ENCODE peak calls at places on chromosome 16, in six cellular contexts. P, E, D, H, Z and U are unnamed samples.

GRCh38 chr16:1913327-1914083 is 4.7 kb downstream of the HS3ST6 start:
- DNase-seq in P (no peak), E (no peak), D (no peak), H (no peak), Z (no peak), U (no peak)

GRCh38 chr16:85328665-85329058 is 216.4 kb upstream of the CIBAR2 start:
- DNase-seq in P (no peak), E (no peak), D (no peak), H (no peak), Z (no peak), U (no peak)

GRCh38 chr16:2713985-2714774 is 5.8 kb downstream of the PRSS27 start:
- DNase-seq in P (no peak), E (no peak), D (no peak), H (no peak), Z (peak; percentile 14), U (no peak)

GRCh38 chr16:2904100-2904921 is 7.4 kb upstream of the FLYWCH1 start:
- DNase-seq in P (peak; percentile 87), E (peak; percentile 77), D (peak; percentile 93), H (peak; percentile 83), Z (peak; percentile 85), U (peak; percentile 71)

GRCh38 chr16:15674571-15674970 is 24.5 kb downstream of the NDE1 start:
- DNase-seq in P (no peak), E (no peak), D (no peak), H (no peak), Z (no peak), U (no peak)

GRCh38 chr16:58010886-58011285 is 9.7 kb downstream of the USB1 start:
- DNase-seq in P (no peak), E (no peak), D (no peak), H (no peak), Z (no peak), U (no peak)

GRCh38 chr16:84582958-84583516 is 34.8 kb downstream of the COTL1 start:
- DNase-seq in P (no peak), E (peak; percentile 81), D (no peak), H (no peak), Z (no peak), U (no peak)

GRCh38 chr16:87061521-87061920 is 255.7 kb downstream of the C16orf95 start:
- DNase-seq in P (no peak), E (no peak), D (no peak), H (no peak), Z (no peak), U (no peak)

GRCh38 chr16:11405331-11406176 is 60.3 kb downstream of the RMI2 start:
- DNase-seq in P (no peak), E (peak; percentile 8), D (peak; percentile 56), H (peak; percentile 61), Z (no peak), U (no peak)

GRCh38 chr16:77414752-77415231 is 20.0 kb downstream of the ADAMTS18 start:
- DNase-seq in P (no peak), E (no peak), D (no peak), H (no peak), Z (no peak), U (no peak)

GRCh38 chr16:12679660-12680272 is 123.9 kb downstream of the CPPED1 start:
- DNase-seq in P (no peak), E (peak; percentile 24), D (no peak), H (no peak), Z (no peak), U (no peak)

GRCh38 chr16:3963203-3963602 is 82.7 kb upstream of the CREBBP start:
- DNase-seq in P (no peak), E (no peak), D (no peak), H (no peak), Z (no peak), U (peak; percentile 75)

GRCh38 chr16:49696414-49697101 is 159.4 kb downstream of the ZNF423 start:
- DNase-seq in P (no peak), E (no peak), D (no peak), H (no peak), Z (no peak), U (no peak)

GRCh38 chr16:1786242-1787055 is 3.7 kb downstream of the NUBP2 start:
- DNase-seq in P (peak; percentile 16), E (no peak), D (no peak), H (no peak), Z (peak; percentile 19), U (no peak)

GRCh38 chr16:31480851-31481250 is 2.1 kb upstream of the SLC5A2 start:
- DNase-seq in P (peak; percentile 60), E (no peak), D (peak; percentile 79), H (no peak), Z (peak; percentile 74), U (no peak)

GRCh38 chr16:88442811-88443576 is 10.1 kb upstream of the ZFPM1 start:
- DNase-seq in P (peak; percentile 80), E (peak; percentile 55), D (peak; percentile 85), H (peak; percentile 50), Z (peak; percentile 83), U (peak; percentile 66)

GRCh38 chr16:68468849-68469248 is 20.5 kb upstream of the SMPD3 start:
- DNase-seq in P (no peak), E (no peak), D (no peak), H (peak; percentile 25), Z (no peak), U (no peak)
- H3K4me1 ChIP-seq in P (peaks cover 54% of the 10 kb centered on the region), E (no peaks in the 10 kb centered on the region), D (no peaks in the 10 kb centered on the region), H (peaks cover 46% of the 10 kb centered on the region), Z (peaks cover 46% of the 10 kb centered on the region), U (peaks cover 38% of the 10 kb centered on the region)

DNA sequence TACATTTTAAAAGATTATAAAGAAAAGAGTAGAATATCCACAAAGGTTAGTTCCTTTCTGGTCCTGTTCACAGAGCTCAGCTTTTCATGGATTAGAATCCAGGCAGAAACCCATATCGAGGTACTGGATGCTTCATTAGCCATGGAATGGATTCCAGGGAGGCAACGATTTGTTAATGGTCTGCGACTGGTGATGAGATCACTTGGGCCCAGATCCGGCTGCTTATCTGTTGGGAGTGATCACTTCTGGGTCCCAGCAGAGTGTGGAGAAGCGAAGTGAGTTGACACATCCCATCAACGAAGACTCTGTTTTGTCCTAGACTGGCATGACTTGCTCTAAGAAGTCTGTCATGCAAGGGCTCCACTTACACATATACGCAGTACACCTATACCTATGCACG is 165.8 kb downstream of the MAF start:
- DNase-seq in P (no peak), E (no peak), D (no peak), H (no peak), Z (no peak), U (no peak)
- H3K9me3 ChIP-seq in P (no peaks in the 10 kb centered on the region), E (peaks cover 32% of the 10 kb centered on the region), D (no peaks in the 10 kb centered on the region), H (no peaks in the 10 kb centered on the region), Z (no peaks in the 10 kb centered on the region), U (no peaks in the 10 kb centered on the region)

GRCh38 chr16:89602273-89602951 is 11.0 kb upstream of the DPEP1 start:
- DNase-seq in P (no peak), E (peak; percentile 91), D (peak; percentile 60), H (no peak), Z (no peak), U (peak; percentile 29)
- H3K4me3 ChIP-seq in P (no peak overlapping the region), E (no peak overlapping the region), D (no peak overlapping the region), H (no peak overlapping the region), Z (no peak overlapping the region), U (no peak overlapping the region)

GRCh38 chr16:55502801-55503366 is 6.0 kb upstream of the LPCAT2 start:
- DNase-seq in P (peak; percentile 88), E (peak; percentile 93), D (no peak), H (no peak), Z (peak; percentile 77), U (no peak)

GRCh38 chr16:55503726-55504553 is 4.9 kb upstream of the LPCAT2 start:
- DNase-seq in P (no peak), E (no peak), D (no peak), H (no peak), Z (no peak), U (no peak)

GRCh38 chr16:55499281-55499680 is 9.6 kb upstream of the LPCAT2 start:
- DNase-seq in P (no peak), E (no peak), D (no peak), H (no peak), Z (no peak), U (no peak)

GRCh38 chr16:55499951-55500350 is 8.9 kb upstream of the LPCAT2 start:
- DNase-seq in P (no peak), E (peak; percentile 99), D (peak; percentile 19), H (no peak), Z (no peak), U (no peak)

DNA sequence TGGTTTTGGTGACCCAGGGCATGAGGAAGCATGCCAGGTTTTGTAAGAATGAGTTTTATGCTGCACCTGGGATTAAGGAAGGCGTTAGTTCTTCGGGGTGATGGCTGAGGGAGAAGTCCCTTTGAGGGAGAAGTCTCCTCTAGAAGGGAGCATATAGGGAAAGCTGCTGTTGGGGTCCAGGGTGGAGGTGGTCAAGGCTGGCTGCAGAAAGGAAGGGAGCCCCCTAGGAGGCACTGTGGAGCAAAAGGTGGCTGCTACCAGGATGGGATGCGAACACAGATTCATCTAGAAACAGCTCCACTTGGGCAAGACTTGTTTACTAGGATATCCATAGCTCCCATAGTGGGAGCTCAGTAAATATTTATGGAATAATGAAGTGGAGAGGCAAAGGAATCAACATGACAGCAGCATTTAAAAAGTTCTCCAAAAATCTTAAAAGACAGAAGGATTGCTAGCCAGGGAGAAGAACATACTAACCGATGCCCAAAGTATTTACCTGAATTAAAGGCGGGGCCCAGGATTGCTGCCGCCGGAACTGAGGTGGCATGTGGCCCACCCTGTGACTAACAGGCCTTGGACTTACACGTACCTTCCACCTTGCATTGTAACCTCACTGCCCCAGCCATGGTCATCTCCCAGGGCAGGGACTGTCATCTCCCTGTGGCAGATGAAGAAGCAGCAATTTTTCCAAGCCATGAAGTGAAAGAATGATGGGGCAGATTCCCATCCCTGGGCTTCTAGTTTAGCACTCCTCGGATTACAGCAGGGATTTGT is 7.1 kb upstream of the LPCAT2 start:
- DNase-seq in P (no peak), E (no peak), D (peak; percentile 24), H (no peak), Z (no peak), U (no peak)
- H3K4me1 ChIP-seq in P (peaks cover 48% of the 10 kb centered on the region), E (peaks cover 31% of the 10 kb centered on the region), D (peaks cover 4% of the 10 kb centered on the region), H (no peaks in the 10 kb centered on the region), Z (peaks cover 16% of the 10 kb centered on the region), U (no peaks in the 10 kb centered on the region)

DNA sequence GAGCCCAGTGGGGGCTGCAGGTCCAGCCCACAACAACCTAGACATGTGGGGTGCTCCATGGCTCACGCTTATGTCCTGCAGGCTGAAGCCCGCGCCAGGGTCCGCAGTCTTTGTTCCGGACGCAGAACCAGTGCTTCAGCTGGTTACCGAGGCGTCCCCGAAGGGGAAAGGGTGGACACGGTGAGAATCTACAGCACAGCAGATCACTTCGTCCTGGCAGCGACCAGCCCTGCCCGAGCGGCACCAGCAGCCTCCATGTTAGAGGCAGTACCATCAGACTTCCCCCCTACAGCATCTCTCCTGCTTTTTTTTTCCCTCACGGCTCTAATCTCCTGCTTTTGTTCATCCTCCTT is 1736.4 kb downstream of the TP53TG3F start:
- DNase-seq in P (no peak), E (no peak), D (no peak), H (no peak), Z (no peak), U (no peak)
- H3K9me3 ChIP-seq in P (no peaks in the 10 kb centered on the region), E (peaks cover 23% of the 10 kb centered on the region), D (no peaks in the 10 kb centered on the region), H (no peaks in the 10 kb centered on the region), Z (no peaks in the 10 kb centered on the region), U (no peaks in the 10 kb centered on the region)

GRCh38 chr16:27374794-27375499 is 27.0 kb upstream of the IL21R start:
- DNase-seq in P (peak; percentile 59), E (peak; percentile 80), D (peak; percentile 70), H (peak; percentile 35), Z (peak; percentile 59), U (no peak)
- H3K4me3 ChIP-seq in P (no peak overlapping the region), E (no peak overlapping the region), D (no peak overlapping the region), H (peak overlapping the region; percentile 51), Z (peak overlapping the region; percentile 22), U (no peak overlapping the region)